ENCODE peak calls at places on chromosomes 11 and 22, in ten cellular contexts. C is right atrium auricular region, I is tibial artery, N is stomach, T is right cardiac atrium, O is MM.1S, Y is prostate gland, G is SJSA1, W is body of pancreas, A is pancreas. K is an unnamed sample. For H3K4me1 and H3K9me3, the result is how much of the 10 kb centered on the place peaks cover.

GRCh38 chr11:59766542-59766941 is 11.4 kb downstream of the STX3 start:
- DNase-seq in C (no peak), I (no peak), N (peak), T (no peak), O (no peak), Y (no peak), G (no peak), W (peak), A (peak), K (peak)

GRCh38 chr11:60610702-60611101 is 88.7 kb upstream of the MS4A8 start:
- DNase-seq in C (no peak), I (no peak), N (no peak), T (no peak), O (no peak), Y (no peak), G (no peak), W (no peak), A (no peak), K (no peak)

GRCh38 chr11:64297722-64298358 is 2.3 kb upstream of the CATSPERZ start:
- DNase-seq in C (no peak), I (no peak), N (no peak), T (no peak), O (peak), Y (no peak), G (no peak), W (no peak), A (peak), K (no peak)

GRCh38 chr22:32847067-32847491 is 45.6 kb downstream of the TIMP3 start:
- DNase-seq in C (no peak), I (peak), N (no peak), T (peak), O (no peak), Y (peak), G (no peak), W (no peak), A (no peak), K (no peak)

GRCh38 chr11:121180183-121180582 is 79.1 kb downstream of the TECTA start:
- DNase-seq in C (no peak), I (no peak), N (no peak), T (no peak), O (no peak), Y (no peak), G (no peak), W (no peak), A (no peak), K (no peak)

GRCh38 chr11:75107187-75107586 is 10.5 kb upstream of the OR2AT4 start:
- DNase-seq in C (no peak), I (no peak), N (no peak), T (no peak), O (no peak), Y (no peak), G (no peak), W (no peak), A (no peak), K (no peak)

GRCh38 chr11:66568124-66568916 is at the start of gene CTSF:
- DNase-seq in C (peak), I (peak), N (peak), T (peak), O (peak), Y (peak), G (peak), W (peak), A (peak), K (peak)

GRCh38 chr11:20047006-20047405 is 113.3 kb downstream of the DBX1 start:
- DNase-seq in C (no peak), I (no peak), N (no peak), T (no peak), O (no peak), Y (no peak), G (no peak), W (no peak), A (no peak), K (no peak)

GRCh38 chr11:17591293-17591692 is 44.2 kb downstream of the OTOG start:
- DNase-seq in C (no peak), I (peak), N (no peak), T (no peak), O (no peak), Y (no peak), G (peak), W (no peak), A (no peak), K (no peak)

GRCh38 chr22:17712441-17712840 is 61.8 kb downstream of the BID start:
- DNase-seq in C (no peak), I (no peak), N (no peak), T (no peak), O (no peak), Y (no peak), G (no peak), W (no peak), A (no peak), K (no peak)

GRCh38 chr11:111370902-111371578 is 8.0 kb downstream of the POU2AF1 start:
- DNase-seq in C (no peak), I (no peak), N (no peak), T (no peak), O (peak), Y (no peak), G (no peak), W (no peak), A (no peak), K (no peak)

GRCh38 chr22:37803636-37804371 is 3.9 kb upstream of the GCAT start:
- DNase-seq in C (no peak), I (no peak), N (no peak), T (no peak), O (no peak), Y (no peak), G (no peak), W (no peak), A (peak), K (no peak)

GRCh38 chr11:69287968-69288882 is 5.7 kb upstream of the MYEOV start:
- DNase-seq in C (no peak), I (no peak), N (peak), T (no peak), O (peak), Y (no peak), G (no peak), W (no peak), A (no peak), K (peak)

GRCh38 chr22:47621253-47621652 is 858.8 kb downstream of the TBC1D22A start:
- DNase-seq in C (peak), I (no peak), N (no peak), T (no peak), O (no peak), Y (no peak), G (peak), W (no peak), A (no peak), K (no peak)

GRCh38 chr11:59787816-59788215 is 22.8 kb downstream of the MRPL16 start:
- DNase-seq in C (no peak), I (no peak), N (no peak), T (no peak), O (no peak), Y (no peak), G (no peak), W (no peak), A (no peak), K (no peak)

GRCh38 chr11:35163707-35164496 is 24.9 kb downstream of the CD44 start:
- DNase-seq in C (no peak), I (no peak), N (no peak), T (no peak), O (peak), Y (no peak), G (no peak), W (no peak), A (no peak), K (peak)

GRCh38 chr11:73715551-73715950 is 45.3 kb downstream of the RAB6A start:
- DNase-seq in C (no peak), I (no peak), N (no peak), T (no peak), O (no peak), Y (no peak), G (no peak), W (no peak), A (no peak), K (no peak)

GRCh38 chr22:27919943-27920755 is 1.1 kb upstream of the PITPNB start:
- DNase-seq in C (peak), I (peak), N (no peak), T (no peak), O (no peak), Y (no peak), G (peak), W (peak), A (no peak), K (peak)

GRCh38 chr11:2824851-2825250 is 60.7 kb downstream of the CDKN1C start:
- DNase-seq in C (peak), I (peak), N (no peak), T (peak), O (no peak), Y (no peak), G (no peak), W (no peak), A (peak), K (no peak)

GRCh38 chr11:119101367-119101758 is 290 bp downstream of the DPAGT1 start:
- DNase-seq in C (no peak), I (no peak), N (no peak), T (no peak), O (peak), Y (no peak), G (no peak), W (no peak), A (no peak), K (no peak)

GRCh38 chr11:625636-626319 is 1.0 kb upstream of the CDHR5 start:
- DNase-seq in C (no peak), I (peak), N (no peak), T (no peak), O (no peak), Y (no peak), G (no peak), W (no peak), A (peak), K (peak)

GRCh38 chr11:832529-833113 is at the start of gene CD151:
- DNase-seq in C (no peak), I (no peak), N (peak), T (no peak), O (peak), Y (no peak), G (no peak), W (peak), A (peak), K (peak)

GRCh38 chr11:60193687-60194433 is 11.0 kb upstream of the MS4A6A start:
- DNase-seq in C (peak), I (no peak), N (peak), T (peak), O (peak), Y (no peak), G (peak), W (peak), A (peak), K (peak)

GRCh38 chr22:42717197-42717967 is 3.3 kb downstream of the A4GALT start:
- DNase-seq in C (no peak), I (no peak), N (no peak), T (no peak), O (peak), Y (no peak), G (no peak), W (no peak), A (no peak), K (peak)

GRCh38 chr11:1252371-1253102 is 29.7 kb downstream of the MUC5B start:
- DNase-seq in C (no peak), I (no peak), N (no peak), T (no peak), O (no peak), Y (no peak), G (no peak), W (no peak), A (no peak), K (no peak)

GRCh38 chr11:108115495-108116140 is 5.7 kb upstream of the ACAT1 start:
- DNase-seq in C (peak), I (peak), N (peak), T (peak), O (no peak), Y (peak), G (no peak), W (peak), A (peak), K (peak)

GRCh38 chr22:41940853-41941765 is 5.8 kb downstream of the CENPM start:
- DNase-seq in C (peak), I (peak), N (peak), T (peak), O (peak), Y (peak), G (peak), W (peak), A (peak), K (peak)

GRCh38 chr11:100010393-100010792 is 676.7 kb upstream of the ARHGAP42 start:
- DNase-seq in C (no peak), I (no peak), N (no peak), T (no peak), O (no peak), Y (no peak), G (no peak), W (no peak), A (no peak), K (no peak)

GRCh38 chr11:92397356-92397755 is 172.7 kb downstream of the FAT3 start:
- DNase-seq in C (no peak), I (no peak), N (no peak), T (no peak), O (no peak), Y (no peak), G (no peak), W (no peak), A (no peak), K (no peak)

GRCh38 chr11:27894552-27894951 is 194.3 kb upstream of the BDNF start:
- DNase-seq in C (no peak), I (no peak), N (no peak), T (no peak), O (no peak), Y (no peak), G (no peak), W (no peak), A (no peak), K (no peak)

GRCh38 chr22:20931126-20931654 is 14.0 kb downstream of the CRKL start:
- DNase-seq in C (no peak), I (no peak), N (no peak), T (no peak), O (no peak), Y (no peak), G (no peak), W (no peak), A (no peak), K (no peak)

GRCh38 chr11:635945-636510 is 1.0 kb upstream of the DRD4 start:
- DNase-seq in C (no peak), I (no peak), N (no peak), T (no peak), O (no peak), Y (no peak), G (no peak), W (no peak), A (no peak), K (no peak)

GRCh38 chr11:118079507-118079906 is 2.6 kb downstream of the TMPRSS4 start:
- DNase-seq in C (no peak), I (no peak), N (no peak), T (no peak), O (no peak), Y (no peak), G (no peak), W (no peak), A (no peak), K (peak)

GRCh38 chr11:118915941-118916841 is 9.5 kb downstream of the BCL9L start:
- DNase-seq in C (no peak), I (peak), N (no peak), T (peak), O (no peak), Y (no peak), G (no peak), W (no peak), A (peak), K (no peak)

GRCh38 chr11:72225411-72225951 is 914 bp downstream of the INPPL1 start:
- DNase-seq in C (peak), I (peak), N (no peak), T (no peak), O (no peak), Y (no peak), G (peak), W (no peak), A (peak), K (peak)

GRCh38 chr22:39306456-39307361 is 12.7 kb downstream of the RPL3 start:
- DNase-seq in C (no peak), I (no peak), N (peak), T (no peak), O (peak), Y (no peak), G (peak), W (no peak), A (no peak), K (no peak)

GRCh38 chr11:129143335-129143734 is 48.8 kb downstream of the ARHGAP32 start:
- DNase-seq in C (peak), I (peak), N (peak), T (peak), O (no peak), Y (no peak), G (peak), W (peak), A (peak), K (peak)

GRCh38 chr22:24697671-24698082 is 76.8 kb downstream of the PIWIL3 start:
- DNase-seq in C (no peak), I (no peak), N (peak), T (no peak), O (no peak), Y (peak), G (no peak), W (peak), A (peak), K (peak)
- H3K4me1 ChIP-seq in C (under half), I (under half), N (under half), T (under half), O (under half), Y (under half), G (under half), W (under half), A (under half), K (under half)

DNA sequence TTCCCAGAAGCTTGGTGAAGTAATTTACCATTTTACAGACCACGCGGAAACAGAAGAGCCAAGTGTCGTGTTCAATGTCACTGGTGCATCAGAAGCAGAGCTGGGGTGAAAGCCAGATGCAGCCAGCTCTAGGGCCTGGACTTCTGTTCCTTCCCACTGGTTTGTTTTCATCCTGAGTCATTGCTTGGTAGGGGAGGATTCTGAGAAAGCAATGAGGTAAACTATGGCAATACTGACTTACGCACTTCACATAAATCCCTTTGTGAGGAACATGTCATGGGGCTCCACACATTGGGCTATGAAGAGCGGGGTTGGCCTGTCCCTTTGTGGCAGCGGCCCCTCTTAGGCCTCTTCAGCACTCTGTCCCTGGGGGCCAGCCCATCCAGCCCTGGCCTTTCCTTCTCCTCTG is 52.4 kb upstream of the RBFOX2 start:
- DNase-seq in C (no peak), I (peak), N (no peak), T (no peak), O (no peak), Y (no peak), G (no peak), W (no peak), A (no peak), K (no peak)
- H3K27ac ChIP-seq in C (no peak), I (peak), N (no peak), T (no peak), O (no peak), Y (no peak), G (peak), W (no peak), A (no peak), K (no peak)

GRCh38 chr22:23288301-23289129 is 108.2 kb downstream of the BCR start:
- DNase-seq in C (no peak), I (no peak), N (no peak), T (no peak), O (no peak), Y (no peak), G (no peak), W (no peak), A (no peak), K (no peak)
- H3K9me3 ChIP-seq in C (under half), I (under half), N (under half), T (under half), O (under half), Y (under half), G (under half), W (under half), A (under half), K (under half)

GRCh38 chr22:44032126-44032730 is 8.1 kb downstream of the PARVB start:
- DNase-seq in C (no peak), I (no peak), N (no peak), T (no peak), O (no peak), Y (no peak), G (no peak), W (no peak), A (no peak), K (no peak)
- H3K4me1 ChIP-seq in C (half or more), I (under half), N (under half), T (under half), O (under half), Y (under half), G (under half), W (under half), A (under half), K (under half)

GRCh38 chr11:12196335-12196734 is 85.9 kb downstream of the MICAL2 start:
- DNase-seq in C (no peak), I (peak), N (no peak), T (no peak), O (no peak), Y (no peak), G (no peak), W (no peak), A (no peak), K (no peak)
- H3K27ac ChIP-seq in C (no peak), I (peak), N (peak), T (no peak), O (no peak), Y (no peak), G (no peak), W (peak), A (no peak), K (peak)

DNA sequence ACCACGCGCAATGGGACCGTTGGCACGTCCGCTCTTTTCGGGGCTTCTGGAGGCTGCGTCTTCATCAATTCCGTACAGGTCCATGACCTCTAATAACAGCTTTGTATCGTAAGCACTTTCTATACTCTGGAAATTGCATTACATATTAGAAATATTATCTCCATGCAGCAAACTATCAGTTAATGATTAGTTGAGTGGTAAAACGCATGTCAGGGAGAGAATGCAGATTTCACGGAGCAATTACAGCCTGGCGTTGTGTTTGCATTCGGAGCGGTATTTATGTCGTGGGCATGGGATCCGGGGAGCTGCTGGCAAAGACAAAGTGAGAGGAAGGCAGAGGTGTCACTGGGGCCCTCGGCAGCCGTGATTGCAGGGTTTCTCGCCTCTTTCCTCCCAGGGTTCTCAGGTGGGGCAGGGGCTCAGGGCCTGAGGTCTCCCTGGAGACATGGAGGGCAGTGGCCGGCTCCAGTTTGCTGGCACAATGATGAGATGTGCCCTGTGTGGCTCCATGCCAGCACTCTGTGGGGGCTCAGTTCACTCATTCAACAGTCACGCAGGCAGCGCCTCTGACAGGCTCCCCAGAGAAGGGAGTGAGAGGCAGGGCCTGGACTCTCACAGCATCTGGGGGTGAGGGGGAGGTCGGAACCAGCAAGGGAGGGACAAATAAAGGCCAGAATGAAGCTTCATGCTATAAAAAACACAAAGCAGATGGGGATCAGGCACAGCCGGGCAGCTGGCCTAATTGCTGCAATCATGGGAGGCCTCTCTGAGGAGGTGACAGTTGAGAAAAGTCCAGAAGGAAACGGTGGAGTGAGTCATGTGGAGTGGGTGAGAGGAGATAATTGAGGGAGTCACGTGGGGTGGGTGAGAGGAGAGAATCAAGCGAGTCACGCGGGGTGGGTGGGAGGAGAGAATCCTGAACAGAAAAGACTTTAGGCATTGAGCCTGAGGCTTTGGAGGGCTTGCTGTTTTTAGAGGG is 1002.7 kb downstream of the BRD1 start:
- DNase-seq in C (no peak), I (peak), N (no peak), T (no peak), O (no peak), Y (no peak), G (peak), W (no peak), A (no peak), K (no peak)
- H3K9me3 ChIP-seq in C (under half), I (under half), N (under half), T (under half), O (under half), Y (under half), G (under half), W (under half), A (under half), K (under half)